ENCODE peak calls at places on chromosome 4, in ten cellular contexts. G is CD8-positive, alpha-beta memory T cell; V is C1 segment of cervical spinal cord; W is left kidney; Q is foreskin fibroblast; E is A549; N is activated CD4-positive, CD25-positive, alpha-beta regulatory T cell; F is stromal cell of bone marrow; I is cerebellar cortex; P is activated T-cell treated with anti-CD3 and anti-CD28 coated beads, Interleukin-2, amount 50 U/mL, for 72 hours. H is an unnamed sample.

GRCh38 chr4:154618708-154619315 is 6.4 kb upstream of the FGG start:
- DNase-seq in G (peak; percentile 4), V (peak; percentile 2), W (peak; percentile 76), Q (peak; percentile 19), E (peak; percentile 76), N (peak; percentile 1), F (peak; percentile 20), I (peak; percentile 51), P (peak; percentile 48), H (peak; percentile 54)

GRCh38 chr4:15317246-15317645 is 110.6 kb upstream of the C1QTNF7 start:
- DNase-seq in G (no peak), V (no peak), W (no peak), Q (no peak), E (no peak), N (no peak), F (no peak), I (no peak), P (no peak), H (no peak)

GRCh38 chr4:107825072-107825789 is 499 bp downstream of the SGMS2 start:
- DNase-seq in G (no peak), V (no peak), W (peak; percentile 82), Q (peak; percentile 38), E (peak; percentile 37), N (no peak), F (no peak), I (peak; percentile 55), P (no peak), H (no peak)

GRCh38 chr4:139015948-139016451 is 419 bp downstream of the NOCT start:
- DNase-seq in G (peak; percentile 17), V (peak; percentile 32), W (peak; percentile 78), Q (no peak), E (peak; percentile 19), N (no peak), F (no peak), I (peak; percentile 51), P (no peak), H (peak; percentile 11)

GRCh38 chr4:155305619-155306018 is 71.1 kb downstream of the MAP9 start:
- DNase-seq in G (no peak), V (no peak), W (no peak), Q (no peak), E (no peak), N (no peak), F (no peak), I (no peak), P (no peak), H (no peak)

GRCh38 chr4:88012652-88013051 is 5.2 kb downstream of the PKD2 start:
- DNase-seq in G (no peak), V (no peak), W (peak; percentile 5), Q (no peak), E (no peak), N (no peak), F (no peak), I (no peak), P (no peak), H (no peak)

GRCh38 chr4:150104401-150105027 is 26.3 kb downstream of the DCLK2 start:
- DNase-seq in G (no peak), V (no peak), W (no peak), Q (no peak), E (no peak), N (no peak), F (no peak), I (no peak), P (no peak), H (no peak)

GRCh38 chr4:93042746-93043145 is 739.0 kb downstream of the GRID2 start:
- DNase-seq in G (no peak), V (no peak), W (no peak), Q (no peak), E (no peak), N (no peak), F (no peak), I (no peak), P (no peak), H (no peak)

GRCh38 chr4:158168606-158169005 is 4.2 kb downstream of the GASK1B start:
- DNase-seq in G (no peak), V (no peak), W (no peak), Q (no peak), E (no peak), N (no peak), F (no peak), I (no peak), P (no peak), H (no peak)

GRCh38 chr4:73258668-73259551 is at the start of gene ANKRD17:
- DNase-seq in G (peak; percentile 84), V (peak; percentile 90), W (peak; percentile 97), Q (peak; percentile 91), E (peak; percentile 90), N (peak; percentile 76), F (peak; percentile 88), I (peak; percentile 93), P (peak; percentile 93), H (peak; percentile 85)

GRCh38 chr4:104906274-104906673 is 240.4 kb upstream of the TET2 start:
- DNase-seq in G (no peak), V (no peak), W (peak; percentile 65), Q (no peak), E (no peak), N (no peak), F (no peak), I (no peak), P (no peak), H (no peak)

H was measured in NCI-H460.